ENCODE peak calls at places on chromosomes 7 and 10, in seven cellular contexts. One of them, this sample, is unnamed.

GRCh38 chr10:97123713-97124112 is 62.0 kb downstream of the SLIT1 start:
- DNase-seq in progenitor cell of endocrine pancreas: no peak
- DNase-seq in mesothelial cell of epicardium: no peak
- DNase-seq in transverse colon: no peak
- DNase-seq in cardiac muscle cell: no peak
- DNase-seq in heart right ventricle: no peak
- DNase-seq in IMR-90: no peak
- DNase-seq in this sample: no peak

GRCh38 chr10:8034666-8035640 is 19.5 kb upstream of the GATA3 start:
- DNase-seq in progenitor cell of endocrine pancreas: no peak
- DNase-seq in mesothelial cell of epicardium: no peak
- DNase-seq in transverse colon: no peak
- DNase-seq in cardiac muscle cell: peak
- DNase-seq in heart right ventricle: no peak
- DNase-seq in IMR-90: no peak
- DNase-seq in this sample: no peak

GRCh38 chr10:59108886-59109288 is 67.6 kb upstream of the PHYHIPL start:
- DNase-seq in progenitor cell of endocrine pancreas: no peak
- DNase-seq in mesothelial cell of epicardium: no peak
- DNase-seq in transverse colon: no peak
- DNase-seq in cardiac muscle cell: no peak
- DNase-seq in heart right ventricle: no peak
- DNase-seq in IMR-90: no peak
- DNase-seq in this sample: no peak

GRCh38 chr7:149610441-149611011 is 112.9 kb upstream of the ZNF746 start:
- DNase-seq in progenitor cell of endocrine pancreas: no peak
- DNase-seq in mesothelial cell of epicardium: no peak
- DNase-seq in transverse colon: no peak
- DNase-seq in cardiac muscle cell: no peak
- DNase-seq in heart right ventricle: no peak
- DNase-seq in IMR-90: no peak
- DNase-seq in this sample: no peak

GRCh38 chr10:118002581-118002980 is 44.2 kb downstream of the RAB11FIP2 start:
- DNase-seq in progenitor cell of endocrine pancreas: no peak
- DNase-seq in mesothelial cell of epicardium: no peak
- DNase-seq in transverse colon: no peak
- DNase-seq in cardiac muscle cell: no peak
- DNase-seq in heart right ventricle: no peak
- DNase-seq in IMR-90: peak
- DNase-seq in this sample: no peak

GRCh38 chr7:13017881-13018280 is 330.4 kb downstream of the ARL4A start:
- DNase-seq in progenitor cell of endocrine pancreas: no peak
- DNase-seq in mesothelial cell of epicardium: no peak
- DNase-seq in transverse colon: no peak
- DNase-seq in cardiac muscle cell: no peak
- DNase-seq in heart right ventricle: no peak
- DNase-seq in IMR-90: no peak
- DNase-seq in this sample: no peak

GRCh38 chr10:62545667-62546066 is 171.5 kb downstream of the ZNF365 start:
- DNase-seq in progenitor cell of endocrine pancreas: no peak
- DNase-seq in mesothelial cell of epicardium: no peak
- DNase-seq in transverse colon: no peak
- DNase-seq in cardiac muscle cell: no peak
- DNase-seq in heart right ventricle: no peak
- DNase-seq in IMR-90: peak
- DNase-seq in this sample: no peak

GRCh38 chr7:20509892-20510645 is 105.4 kb upstream of the ABCB5 start:
- DNase-seq in progenitor cell of endocrine pancreas: no peak
- DNase-seq in mesothelial cell of epicardium: no peak
- DNase-seq in transverse colon: no peak
- DNase-seq in cardiac muscle cell: no peak
- DNase-seq in heart right ventricle: no peak
- DNase-seq in IMR-90: no peak
- DNase-seq in this sample: no peak

GRCh38 chr10:104037261-104037951 is 48.3 kb downstream of the COL17A1 start:
- DNase-seq in progenitor cell of endocrine pancreas: no peak
- DNase-seq in mesothelial cell of epicardium: no peak
- DNase-seq in transverse colon: no peak
- DNase-seq in cardiac muscle cell: no peak
- DNase-seq in heart right ventricle: no peak
- DNase-seq in IMR-90: no peak
- DNase-seq in this sample: no peak

GRCh38 chr10:121990015-121990677 is 1.2 kb downstream of the TACC2 start:
- DNase-seq in progenitor cell of endocrine pancreas: no peak
- DNase-seq in mesothelial cell of epicardium: no peak
- DNase-seq in transverse colon: peak
- DNase-seq in cardiac muscle cell: no peak
- DNase-seq in heart right ventricle: no peak
- DNase-seq in IMR-90: no peak
- DNase-seq in this sample: no peak

GRCh38 chr7:8278183-8278582 is 16.2 kb upstream of the ICA1 start:
- DNase-seq in progenitor cell of endocrine pancreas: no peak
- DNase-seq in mesothelial cell of epicardium: no peak
- DNase-seq in transverse colon: no peak
- DNase-seq in cardiac muscle cell: no peak
- DNase-seq in heart right ventricle: no peak
- DNase-seq in IMR-90: no peak
- DNase-seq in this sample: no peak

GRCh38 chr7:8282162-8282561 is 20.2 kb upstream of the ICA1 start:
- DNase-seq in progenitor cell of endocrine pancreas: no peak
- DNase-seq in mesothelial cell of epicardium: no peak
- DNase-seq in transverse colon: no peak
- DNase-seq in cardiac muscle cell: peak
- DNase-seq in heart right ventricle: peak
- DNase-seq in IMR-90: no peak
- DNase-seq in this sample: no peak

GRCh38 chr7:8274589-8274988 is 12.6 kb upstream of the ICA1 start:
- DNase-seq in progenitor cell of endocrine pancreas: no peak
- DNase-seq in mesothelial cell of epicardium: no peak
- DNase-seq in transverse colon: no peak
- DNase-seq in cardiac muscle cell: no peak
- DNase-seq in heart right ventricle: no peak
- DNase-seq in IMR-90: no peak
- DNase-seq in this sample: no peak

GRCh38 chr7:8282871-8283270 is 20.9 kb upstream of the ICA1 start:
- DNase-seq in progenitor cell of endocrine pancreas: no peak
- DNase-seq in mesothelial cell of epicardium: no peak
- DNase-seq in transverse colon: no peak
- DNase-seq in cardiac muscle cell: no peak
- DNase-seq in heart right ventricle: no peak
- DNase-seq in IMR-90: no peak
- DNase-seq in this sample: no peak

GRCh38 chr7:8277394-8277982 is 15.5 kb upstream of the ICA1 start:
- DNase-seq in progenitor cell of endocrine pancreas: no peak
- DNase-seq in mesothelial cell of epicardium: no peak
- DNase-seq in transverse colon: no peak
- DNase-seq in cardiac muscle cell: peak
- DNase-seq in heart right ventricle: no peak
- DNase-seq in IMR-90: no peak
- DNase-seq in this sample: no peak
- TF ChIP-seq CTCF in progenitor cell of endocrine pancreas: peak
- TF ChIP-seq CTCF in mesothelial cell of epicardium: no peak
- TF ChIP-seq CTCF in transverse colon: peak
- TF ChIP-seq CTCF in cardiac muscle cell: no peak
- TF ChIP-seq CTCF in heart right ventricle: peak
- TF ChIP-seq CTCF in IMR-90: no peak
- TF ChIP-seq CTCF in this sample: no peak

GRCh38 chr7:139505563-139505962 is 17.9 kb upstream of the CLEC2L start:
- DNase-seq in progenitor cell of endocrine pancreas: no peak
- DNase-seq in mesothelial cell of epicardium: no peak
- DNase-seq in transverse colon: no peak
- DNase-seq in cardiac muscle cell: peak
- DNase-seq in heart right ventricle: no peak
- DNase-seq in IMR-90: no peak
- DNase-seq in this sample: peak
- TF ChIP-seq CTCF in progenitor cell of endocrine pancreas: peak
- TF ChIP-seq CTCF in mesothelial cell of epicardium: no peak
- TF ChIP-seq CTCF in transverse colon: no peak
- TF ChIP-seq CTCF in cardiac muscle cell: peak
- TF ChIP-seq CTCF in heart right ventricle: peak
- TF ChIP-seq CTCF in IMR-90: no peak
- TF ChIP-seq CTCF in this sample: peak

GRCh38 chr10:69783515-69783914 is 18.2 kb upstream of the COL13A1 start:
- DNase-seq in progenitor cell of endocrine pancreas: no peak
- DNase-seq in mesothelial cell of epicardium: no peak
- DNase-seq in transverse colon: no peak
- DNase-seq in cardiac muscle cell: no peak
- DNase-seq in heart right ventricle: no peak
- DNase-seq in IMR-90: no peak
- DNase-seq in this sample: no peak

GRCh38 chr10:69787681-69788080 is 14.0 kb upstream of the COL13A1 start:
- DNase-seq in progenitor cell of endocrine pancreas: no peak
- DNase-seq in mesothelial cell of epicardium: no peak
- DNase-seq in transverse colon: no peak
- DNase-seq in cardiac muscle cell: no peak
- DNase-seq in heart right ventricle: no peak
- DNase-seq in IMR-90: no peak
- DNase-seq in this sample: no peak

GRCh38 chr10:69791812-69792211 is 9.9 kb upstream of the COL13A1 start:
- DNase-seq in progenitor cell of endocrine pancreas: no peak
- DNase-seq in mesothelial cell of epicardium: no peak
- DNase-seq in transverse colon: no peak
- DNase-seq in cardiac muscle cell: no peak
- DNase-seq in heart right ventricle: no peak
- DNase-seq in IMR-90: no peak
- DNase-seq in this sample: no peak

GRCh38 chr10:69789164-69789576 is 12.5 kb upstream of the COL13A1 start:
- DNase-seq in progenitor cell of endocrine pancreas: no peak
- DNase-seq in mesothelial cell of epicardium: no peak
- DNase-seq in transverse colon: no peak
- DNase-seq in cardiac muscle cell: no peak
- DNase-seq in heart right ventricle: no peak
- DNase-seq in IMR-90: no peak
- DNase-seq in this sample: no peak

DNA sequence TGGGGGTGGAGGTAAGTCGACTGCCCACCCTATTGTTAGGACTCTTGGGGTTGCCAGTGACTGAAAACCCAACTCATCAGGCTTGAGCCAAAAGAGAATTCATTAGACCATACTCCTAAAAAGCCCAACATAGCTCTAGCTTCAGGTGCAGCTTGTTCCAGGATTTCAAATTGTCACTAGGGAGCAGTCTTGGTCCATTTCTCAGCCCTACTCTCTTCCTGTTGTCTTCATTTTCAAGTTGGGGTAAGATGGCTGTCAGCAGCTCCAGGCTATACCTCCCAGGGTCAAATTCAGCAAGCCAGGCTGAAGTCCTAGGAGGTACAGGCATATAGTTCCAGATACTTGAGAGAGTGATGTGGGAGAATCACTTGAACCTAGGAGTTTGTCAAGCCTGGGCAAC is 14.9 kb upstream of the COL13A1 start:
- DNase-seq in progenitor cell of endocrine pancreas: no peak
- DNase-seq in mesothelial cell of epicardium: no peak
- DNase-seq in transverse colon: no peak
- DNase-seq in cardiac muscle cell: no peak
- DNase-seq in heart right ventricle: no peak
- DNase-seq in IMR-90: peak
- DNase-seq in this sample: no peak
- TF ChIP-seq CTCF in progenitor cell of endocrine pancreas: no peak
- TF ChIP-seq CTCF in mesothelial cell of epicardium: no peak
- TF ChIP-seq CTCF in transverse colon: no peak
- TF ChIP-seq CTCF in cardiac muscle cell: peak
- TF ChIP-seq CTCF in heart right ventricle: peak
- TF ChIP-seq CTCF in IMR-90: peak
- TF ChIP-seq CTCF in this sample: no peak

GRCh38 chr10:76311752-76312699 is 880.6 kb downstream of the LRMDA start:
- DNase-seq in progenitor cell of endocrine pancreas: no peak
- DNase-seq in mesothelial cell of epicardium: no peak
- DNase-seq in transverse colon: no peak
- DNase-seq in cardiac muscle cell: peak
- DNase-seq in heart right ventricle: peak
- DNase-seq in IMR-90: no peak
- DNase-seq in this sample: no peak
- TF ChIP-seq CTCF in progenitor cell of endocrine pancreas: peak
- TF ChIP-seq CTCF in mesothelial cell of epicardium: peak
- TF ChIP-seq CTCF in transverse colon: no peak
- TF ChIP-seq CTCF in cardiac muscle cell: peak
- TF ChIP-seq CTCF in heart right ventricle: peak
- TF ChIP-seq CTCF in IMR-90: peak
- TF ChIP-seq CTCF in this sample: peak

DNA sequence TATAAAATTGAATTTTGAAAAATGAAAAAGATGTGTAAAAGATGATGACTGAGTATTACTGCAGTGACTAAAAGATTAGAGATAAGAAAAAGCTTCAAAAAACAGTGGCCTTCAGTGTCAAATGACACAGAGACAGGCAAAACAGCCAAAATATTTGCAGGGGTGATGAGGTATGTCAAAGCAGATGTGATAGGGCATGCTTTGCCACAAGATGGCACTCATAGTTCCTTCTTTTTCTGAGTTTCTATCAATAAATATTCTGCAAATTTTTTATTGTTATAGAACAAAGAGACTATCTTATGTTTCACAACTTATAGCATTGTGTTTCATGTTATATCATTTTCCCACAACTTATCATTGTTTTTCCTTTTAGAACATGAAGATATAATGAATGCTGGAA is 344.1 kb upstream of the HPS1 start:
- DNase-seq in progenitor cell of endocrine pancreas: no peak
- DNase-seq in mesothelial cell of epicardium: no peak
- DNase-seq in transverse colon: no peak
- DNase-seq in cardiac muscle cell: peak
- DNase-seq in heart right ventricle: no peak
- DNase-seq in IMR-90: peak
- DNase-seq in this sample: no peak
- TF ChIP-seq CTCF in progenitor cell of endocrine pancreas: peak
- TF ChIP-seq CTCF in mesothelial cell of epicardium: peak
- TF ChIP-seq CTCF in transverse colon: peak
- TF ChIP-seq CTCF in cardiac muscle cell: peak
- TF ChIP-seq CTCF in heart right ventricle: peak
- TF ChIP-seq CTCF in IMR-90: peak
- TF ChIP-seq CTCF in this sample: no peak

GRCh38 chr7:151923097-151923876 is 33.0 kb upstream of the GALNTL5 start:
- DNase-seq in progenitor cell of endocrine pancreas: no peak
- DNase-seq in mesothelial cell of epicardium: no peak
- DNase-seq in transverse colon: no peak
- DNase-seq in cardiac muscle cell: no peak
- DNase-seq in heart right ventricle: no peak
- DNase-seq in IMR-90: no peak
- DNase-seq in this sample: no peak
- TF ChIP-seq CTCF in progenitor cell of endocrine pancreas: no peak
- TF ChIP-seq CTCF in mesothelial cell of epicardium: no peak
- TF ChIP-seq CTCF in transverse colon: no peak
- TF ChIP-seq CTCF in cardiac muscle cell: no peak
- TF ChIP-seq CTCF in heart right ventricle: no peak
- TF ChIP-seq CTCF in IMR-90: no peak
- TF ChIP-seq CTCF in this sample: no peak